ENCODE peak calls at places on chromosomes 6 and 20, in seven cellular contexts. H, O, I, M, C, N and P are unnamed samples.

GRCh38 chr6:157982297-157982579 is 575 bp downstream of the SYNJ2 start:
- DNase-seq in H (no peak), O (peak), I (peak), M (peak), C (no peak), N (no peak), P (peak)

GRCh38 chr6:43993881-43994523 is 133.2 kb downstream of the MRPL14 start:
- DNase-seq in H (no peak), O (peak), I (peak), M (no peak), C (no peak), N (no peak), P (no peak)

GRCh38 chr20:58604410-58604881 is 46.6 kb upstream of the STX16 start:
- DNase-seq in H (no peak), O (no peak), I (no peak), M (no peak), C (no peak), N (peak), P (no peak)

GRCh38 chr6:111105578-111105977 is 18.3 kb downstream of the SLC16A10 start:
- DNase-seq in H (no peak), O (peak), I (peak), M (no peak), C (peak), N (peak), P (no peak)

GRCh38 chr6:169986848-169987498 is 235.6 kb downstream of the ERMARD start:
- DNase-seq in H (no peak), O (peak), I (no peak), M (no peak), C (no peak), N (peak), P (no peak)

GRCh38 chr20:39800548-39800947 is 838.4 kb downstream of the DHX35 start:
- DNase-seq in H (no peak), O (no peak), I (no peak), M (peak), C (peak), N (no peak), P (no peak)

GRCh38 chr6:11381801-11382513 is 149.5 kb upstream of the NEDD9 start:
- DNase-seq in H (no peak), O (peak), I (no peak), M (no peak), C (no peak), N (no peak), P (peak)

GRCh38 chr6:157228421-157229218 is 94.7 kb downstream of the TMEM242 start:
- DNase-seq in H (peak), O (peak), I (no peak), M (no peak), C (no peak), N (peak), P (no peak)

GRCh38 chr6:41247288-41247865 is 19.2 kb downstream of the TREML4 start:
- DNase-seq in H (no peak), O (no peak), I (no peak), M (no peak), C (no peak), N (peak), P (no peak)

GRCh38 chr6:149329529-149329928 is 12.0 kb downstream of the TAB2 start:
- DNase-seq in H (no peak), O (no peak), I (no peak), M (no peak), C (no peak), N (no peak), P (no peak)

GRCh38 chr6:33469661-33470060 is 15.3 kb downstream of the ZBTB9 start:
- DNase-seq in H (no peak), O (no peak), I (no peak), M (no peak), C (no peak), N (no peak), P (no peak)

GRCh38 chr6:56655996-56656395 is 13.3 kb upstream of the DST start:
- DNase-seq in H (no peak), O (no peak), I (no peak), M (no peak), C (no peak), N (no peak), P (no peak)

GRCh38 chr20:54459279-54459678 is 16.1 kb upstream of the DOK5 start:
- DNase-seq in H (no peak), O (no peak), I (no peak), M (no peak), C (no peak), N (no peak), P (no peak)

GRCh38 chr20:62825288-62825993 is 8.6 kb downstream of the COL9A3 start:
- DNase-seq in H (no peak), O (no peak), I (no peak), M (no peak), C (no peak), N (peak), P (no peak)

GRCh38 chr6:107491059-107491609 is 1.2 kb downstream of the SOBP start:
- DNase-seq in H (peak), O (peak), I (peak), M (no peak), C (peak), N (peak), P (no peak)

GRCh38 chr6:101818056-101818455 is 424.5 kb downstream of the GRIK2 start:
- DNase-seq in H (no peak), O (no peak), I (no peak), M (no peak), C (no peak), N (no peak), P (no peak)

GRCh38 chr6:37056112-37056403 is 50.6 kb downstream of the FGD2 start:
- DNase-seq in H (no peak), O (no peak), I (no peak), M (no peak), C (no peak), N (no peak), P (no peak)

GRCh38 chr6:168192195-168192900 is 113.3 kb upstream of the FRMD1 start:
- DNase-seq in H (no peak), O (peak), I (no peak), M (no peak), C (no peak), N (no peak), P (no peak)

GRCh38 chr20:31593221-31594001 is 11.7 kb upstream of the ID1 start:
- DNase-seq in H (no peak), O (peak), I (no peak), M (peak), C (peak), N (peak), P (no peak)

GRCh38 chr6:108592371-108593337 is 31.9 kb downstream of the FOXO3 start:
- DNase-seq in H (peak), O (no peak), I (no peak), M (peak), C (peak), N (no peak), P (peak)

GRCh38 chr20:37095108-37095608 is 639 bp downstream of the RBL1 start:
- DNase-seq in H (peak), O (no peak), I (no peak), M (no peak), C (no peak), N (no peak), P (no peak)

GRCh38 chr6:168061269-168062210 is 17.5 kb downstream of the FRMD1 start:
- DNase-seq in H (no peak), O (no peak), I (no peak), M (no peak), C (no peak), N (peak), P (no peak)

GRCh38 chr20:25991051-25991755 is 294.6 kb upstream of the ZNF337 start:
- DNase-seq in H (no peak), O (no peak), I (no peak), M (no peak), C (no peak), N (peak), P (no peak)

GRCh38 chr6:56515081-56515905 is 127.4 kb downstream of the DST start:
- DNase-seq in H (no peak), O (no peak), I (no peak), M (no peak), C (no peak), N (no peak), P (no peak)

GRCh38 chr6:33442283-33442682 is 12.1 kb upstream of the ZBTB9 start:
- DNase-seq in H (no peak), O (no peak), I (no peak), M (no peak), C (no peak), N (no peak), P (no peak)

GRCh38 chr20:25277051-25277801 is 29.3 kb downstream of the PYGB start:
- DNase-seq in H (no peak), O (peak), I (peak), M (no peak), C (no peak), N (no peak), P (no peak)

GRCh38 chr6:64990652-64991304 is 716.2 kb downstream of the EYS start:
- DNase-seq in H (no peak), O (no peak), I (no peak), M (no peak), C (no peak), N (no peak), P (no peak)

DNA sequence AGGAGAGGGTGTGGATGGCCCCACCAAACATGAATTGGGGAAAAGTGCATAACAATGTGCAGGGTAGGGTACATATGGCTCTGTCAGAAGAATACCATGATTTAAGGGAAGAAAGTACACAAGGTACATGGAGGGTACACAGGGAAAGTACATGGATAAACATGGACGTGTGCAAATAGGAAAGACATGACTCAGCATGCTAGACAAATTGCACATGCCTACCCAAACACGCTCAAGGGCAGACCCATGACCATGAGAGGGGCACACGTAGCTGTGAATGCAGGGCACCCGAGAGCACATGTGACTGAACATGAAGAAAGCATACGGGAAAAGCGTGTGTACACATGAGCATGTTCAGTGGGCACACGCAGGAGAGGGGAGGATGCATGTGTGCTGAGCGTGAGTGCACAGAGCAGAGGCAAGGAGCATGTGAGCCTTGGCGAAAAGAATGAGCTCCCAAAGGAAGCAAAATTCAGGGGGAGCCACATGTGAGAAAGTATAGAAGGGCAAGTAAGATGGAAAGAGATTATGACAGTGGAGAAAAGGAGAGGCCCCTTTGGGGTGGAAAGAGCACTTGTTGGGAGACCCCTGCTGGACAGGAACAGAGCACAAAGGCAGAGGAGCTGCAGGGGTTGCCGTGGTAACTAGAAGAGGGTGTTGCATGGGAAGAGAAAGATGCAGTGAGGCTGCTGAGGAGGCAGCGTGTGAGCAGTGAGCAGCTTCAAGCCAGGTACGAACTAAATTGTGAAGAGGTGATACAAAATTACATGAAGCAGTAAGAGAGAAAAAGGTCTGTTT is 17.8 kb downstream of the OR2H2 start:
- DNase-seq in H (peak), O (no peak), I (no peak), M (no peak), C (no peak), N (no peak), P (no peak)
- TF ChIP-seq CTCF in H (peak), O (no peak), I (peak), M (no peak), C (no peak), N (no peak), P (no peak)

GRCh38 chr6:87151786-87152527 is 3.4 kb upstream of the ZNF292 start:
- DNase-seq in H (peak), O (peak), I (peak), M (peak), C (peak), N (peak), P (peak)
- TF ChIP-seq CTCF in H (no peak), O (no peak), I (no peak), M (no peak), C (no peak), N (no peak), P (no peak)

GRCh38 chr20:46698788-46699187 is 9.5 kb upstream of the TP53RK start:
- DNase-seq in H (no peak), O (no peak), I (no peak), M (no peak), C (no peak), N (no peak), P (no peak)

GRCh38 chr20:46701556-46701955 is 7.9 kb upstream of the SLC2A10 start:
- DNase-seq in H (no peak), O (no peak), I (no peak), M (peak), C (no peak), N (no peak), P (no peak)

GRCh38 chr20:46701057-46701456 is 8.4 kb upstream of the SLC2A10 start:
- DNase-seq in H (no peak), O (no peak), I (no peak), M (no peak), C (no peak), N (no peak), P (no peak)

GRCh38 chr20:46700481-46700880 is 9.0 kb upstream of the SLC2A10 start:
- DNase-seq in H (no peak), O (no peak), I (no peak), M (no peak), C (no peak), N (no peak), P (no peak)

GRCh38 chr20:46699651-46700359 is 9.6 kb upstream of the SLC2A10 start:
- DNase-seq in H (no peak), O (no peak), I (no peak), M (peak), C (no peak), N (no peak), P (no peak)
- TF ChIP-seq CTCF in H (peak), O (peak), I (peak), M (peak), C (peak), N (no peak), P (no peak)

DNA sequence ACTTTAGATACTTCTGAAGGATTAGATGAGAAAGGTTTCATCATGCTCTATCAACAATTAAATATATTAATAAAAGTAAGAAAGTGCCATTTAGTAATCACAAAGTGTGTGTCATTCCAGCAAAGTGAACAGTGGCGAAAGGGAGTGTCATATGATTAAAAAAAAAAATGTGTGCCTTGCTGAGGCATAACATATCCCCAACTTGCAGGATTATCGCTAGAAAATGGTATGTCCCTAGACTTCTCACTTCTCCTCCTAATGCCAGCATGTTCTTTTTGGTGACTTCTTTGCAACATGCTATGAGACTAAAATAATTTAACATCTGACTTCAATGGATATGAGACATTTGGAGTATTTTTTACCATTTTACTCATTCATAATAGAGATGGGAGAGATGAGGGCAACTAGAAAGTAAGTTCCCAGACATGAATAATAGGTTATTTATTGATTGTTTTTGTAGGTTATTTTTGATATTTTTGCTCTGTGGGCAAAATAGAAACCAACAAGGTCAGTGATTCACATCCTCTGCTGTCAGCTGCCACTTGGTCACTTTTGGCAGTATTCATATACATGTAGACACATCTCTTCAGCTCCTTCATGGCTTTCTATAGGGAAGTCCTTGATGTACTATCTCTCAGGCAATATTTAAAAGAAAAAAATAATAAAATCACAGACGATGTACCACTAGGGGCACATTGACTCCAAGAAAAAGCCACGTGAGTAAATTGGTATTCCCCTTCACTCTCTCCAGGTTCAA is 370.1 kb downstream of the BMP2 start:
- DNase-seq in H (no peak), O (no peak), I (no peak), M (no peak), C (no peak), N (no peak), P (no peak)
- TF ChIP-seq CTCF in H (no peak), O (no peak), I (no peak), M (no peak), C (no peak), N (no peak), P (no peak)

GRCh38 chr6:133132092-133132491 is 109.1 kb upstream of the EYA4 start:
- DNase-seq in H (no peak), O (no peak), I (no peak), M (no peak), C (no peak), N (no peak), P (no peak)

GRCh38 chr6:133131621-133132020 is 109.5 kb upstream of the EYA4 start:
- DNase-seq in H (no peak), O (no peak), I (no peak), M (no peak), C (no peak), N (no peak), P (no peak)

GRCh38 chr6:133128191-133128590 is 113.0 kb upstream of the EYA4 start:
- DNase-seq in H (no peak), O (no peak), I (no peak), M (no peak), C (peak), N (no peak), P (no peak)

GRCh38 chr6:133130863-133131262 is 110.3 kb upstream of the EYA4 start:
- DNase-seq in H (no peak), O (peak), I (peak), M (no peak), C (no peak), N (no peak), P (no peak)

GRCh38 chr6:133129556-133129955 is 111.6 kb upstream of the EYA4 start:
- DNase-seq in H (no peak), O (no peak), I (no peak), M (no peak), C (no peak), N (no peak), P (no peak)
- TF ChIP-seq CTCF in H (no peak), O (no peak), I (no peak), M (no peak), C (no peak), N (no peak), P (no peak)

DNA sequence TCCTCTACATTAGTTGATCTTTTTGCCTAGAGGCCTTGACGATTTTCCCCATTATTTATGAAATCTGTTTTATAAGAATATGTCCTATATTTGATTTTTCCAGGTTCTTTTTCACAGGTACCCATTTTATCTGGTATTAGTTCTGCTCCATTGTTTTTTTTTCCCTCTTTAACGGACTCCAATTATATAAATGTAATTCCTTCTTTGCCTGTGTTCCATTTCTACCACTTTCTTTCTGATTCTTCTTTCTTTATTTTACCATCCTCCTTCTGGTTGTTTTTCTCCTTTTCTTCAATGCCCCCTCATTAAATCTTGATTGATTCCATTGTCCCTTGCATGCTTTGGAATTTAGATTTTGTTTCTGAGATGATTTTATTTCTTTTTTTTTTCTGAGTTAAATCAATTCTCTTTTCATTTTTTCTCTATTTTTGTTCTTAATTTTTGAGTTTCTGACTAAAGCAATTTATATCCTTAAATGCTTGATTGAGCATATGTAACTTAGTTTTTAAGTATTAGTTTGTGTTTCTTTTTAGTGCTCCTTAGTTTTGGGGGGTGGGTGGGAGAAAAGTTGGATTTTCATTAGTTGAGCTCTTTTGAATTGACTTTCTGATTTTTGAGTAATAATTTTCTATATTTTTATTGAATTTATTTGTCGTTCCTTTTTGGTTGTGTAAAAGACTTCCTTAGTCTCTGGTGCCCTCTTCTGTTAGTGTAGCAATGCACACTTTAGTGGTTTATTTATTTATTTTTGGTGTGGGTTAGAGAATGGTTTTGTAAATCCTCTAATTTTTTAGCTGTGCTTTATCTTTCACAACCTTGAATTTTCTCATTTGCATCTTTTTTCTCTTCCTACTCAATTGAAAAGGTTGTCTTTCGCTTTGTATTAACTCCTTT is 140.8 kb downstream of the FARS2 start:
- DNase-seq in H (no peak), O (no peak), I (no peak), M (peak), C (no peak), N (no peak), P (no peak)
- TF ChIP-seq CTCF in H (peak), O (peak), I (peak), M (peak), C (peak), N (no peak), P (peak)

GRCh38 chr20:42678895-42679294 is 510.8 kb downstream of the PTPRT start:
- DNase-seq in H (no peak), O (no peak), I (peak), M (no peak), C (no peak), N (no peak), P (no peak)
- TF ChIP-seq CTCF in H (peak), O (peak), I (peak), M (no peak), C (no peak), N (no peak), P (no peak)